ENCODE peak calls at places on chromosomes 1 and 21, in eight cellular contexts. K, I, X, M, O, J, N and W are unnamed samples.
A peak's percentile ranks its signal among the peaks of the same experiment; 100 is the strongest.

GRCh38 chr1:94799201-94799600 is 21.0 kb upstream of the SLC44A3 start:
- DNase-seq in K (no peak), I (no peak), X (no peak), M (no peak), O (no peak), J (peak; percentile 23), N (no peak), W (no peak)

GRCh38 chr1:93474291-93474690 is 26.4 kb downstream of the FNBP1L start:
- DNase-seq in K (no peak), I (no peak), X (no peak), M (no peak), O (no peak), J (no peak), N (no peak), W (no peak)

GRCh38 chr1:115706774-115707425 is 61.6 kb downstream of the CASQ2 start:
- DNase-seq in K (peak; percentile 88), I (peak; percentile 51), X (no peak), M (peak; percentile 12), O (peak; percentile 54), J (peak; percentile 77), N (no peak), W (peak; percentile 40)

GRCh38 chr21:34986561-34987533 is 62.3 kb downstream of the RUNX1 start:
- DNase-seq in K (peak; percentile 61), I (peak; percentile 59), X (no peak), M (peak; percentile 78), O (peak; percentile 75), J (peak; percentile 67), N (no peak), W (peak; percentile 64)

GRCh38 chr1:30887485-30888315 is 20.9 kb downstream of the SDC3 start:
- DNase-seq in K (no peak), I (no peak), X (no peak), M (no peak), O (peak; percentile 82), J (peak; percentile 31), N (no peak), W (no peak)

GRCh38 chr21:35996217-35996616 is 64.1 kb downstream of the SETD4 start:
- DNase-seq in K (no peak), I (no peak), X (no peak), M (no peak), O (no peak), J (no peak), N (no peak), W (no peak)

GRCh38 chr1:63773815-63774616 is at the start of gene ROR1:
- DNase-seq in K (peak; percentile 88), I (peak; percentile 77), X (peak; percentile 92), M (peak; percentile 85), O (peak; percentile 77), J (peak; percentile 87), N (peak; percentile 89), W (peak; percentile 81)

GRCh38 chr1:20485527-20486456 is at the start of gene CAMK2N1:
- DNase-seq in K (peak; percentile 82), I (peak; percentile 35), X (peak; percentile 82), M (peak; percentile 83), O (peak; percentile 72), J (peak; percentile 68), N (peak; percentile 83), W (peak; percentile 59)

GRCh38 chr1:22126531-22126930 is 16.4 kb downstream of the WNT4 start:
- DNase-seq in K (no peak), I (no peak), X (no peak), M (no peak), O (no peak), J (no peak), N (no peak), W (no peak)

GRCh38 chr1:180586671-180587155 is 27.9 kb downstream of the OVAAL start:
- DNase-seq in K (peak; percentile 54), I (no peak), X (peak; percentile 66), M (peak; percentile 12), O (peak; percentile 74), J (peak; percentile 62), N (no peak), W (no peak)

GRCh38 chr1:9942399-9942938 is 722 bp downstream of the LZIC start:
- DNase-seq in K (peak; percentile 76), I (peak; percentile 66), X (peak; percentile 55), M (peak; percentile 41), O (peak; percentile 64), J (peak; percentile 75), N (no peak), W (peak; percentile 63)

GRCh38 chr1:185603158-185603557 is 131.0 kb upstream of the HMCN1 start:
- DNase-seq in K (no peak), I (no peak), X (no peak), M (no peak), O (no peak), J (no peak), N (no peak), W (no peak)

GRCh38 chr1:89198081-89198480 is 661 bp downstream of the GBP4 start:
- DNase-seq in K (peak; percentile 9), I (no peak), X (no peak), M (no peak), O (no peak), J (no peak), N (no peak), W (no peak)

GRCh38 chr1:208036177-208036808 is 125.4 kb upstream of the CD34 start:
- DNase-seq in K (peak; percentile 38), I (no peak), X (no peak), M (no peak), O (peak; percentile 18), J (peak; percentile 42), N (no peak), W (peak; percentile 48)

GRCh38 chr1:239247299-239247698 is 139.1 kb upstream of the CHRM3 start:
- DNase-seq in K (peak; percentile 18), I (no peak), X (no peak), M (no peak), O (no peak), J (peak; percentile 28), N (no peak), W (no peak)

GRCh38 chr1:205949753-205950152 is 6.5 kb upstream of the SLC26A9 start:
- DNase-seq in K (no peak), I (no peak), X (no peak), M (no peak), O (no peak), J (no peak), N (no peak), W (no peak)

GRCh38 chr1:12091191-12091590 is 28.1 kb downstream of the TNFRSF8 start:
- DNase-seq in K (no peak), I (no peak), X (no peak), M (no peak), O (no peak), J (no peak), N (no peak), W (no peak)

GRCh38 chr1:242454262-242455051 is 70.0 kb downstream of the PLD5 start:
- DNase-seq in K (peak; percentile 41), I (peak; percentile 30), X (no peak), M (peak; percentile 5), O (peak; percentile 44), J (peak; percentile 47), N (no peak), W (peak; percentile 34)

GRCh38 chr1:246608616-246609376 is 42.5 kb downstream of the CNST start:
- DNase-seq in K (peak; percentile 96), I (no peak), X (peak; percentile 78), M (peak; percentile 96), O (peak; percentile 86), J (peak; percentile 97), N (peak; percentile 75), W (peak; percentile 37)
- TF ChIP-seq CTCF in K (peak; percentile 43), I (no peak), X (no peak), M (peak; percentile 15), O (peak; percentile 20), J (peak; percentile 49), N (peak; percentile 40), W (no peak)

GRCh38 chr1:8817413-8818324 is at the start of gene RERE:
- DNase-seq in K (peak; percentile 97), I (peak; percentile 100), X (peak; percentile 93), M (peak; percentile 91), O (peak; percentile 94), J (peak; percentile 94), N (peak; percentile 95), W (peak; percentile 100)
- TF ChIP-seq CTCF in K (no peak), I (no peak), X (no peak), M (no peak), O (no peak), J (no peak), N (no peak), W (no peak)

GRCh38 chr1:210696709-210697108 is 368.0 kb downstream of the HHAT start:
- DNase-seq in K (no peak), I (peak; percentile 59), X (no peak), M (no peak), O (no peak), J (no peak), N (no peak), W (peak; percentile 58)
- TF ChIP-seq CTCF in K (no peak), I (no peak), X (no peak), M (no peak), O (no peak), J (no peak), N (no peak), W (no peak)

GRCh38 chr1:17920881-17921635 is 165.9 kb downstream of the ACTL8 start:
- DNase-seq in K (no peak), I (no peak), X (no peak), M (no peak), O (no peak), J (no peak), N (no peak), W (no peak)

GRCh38 chr1:17922833-17923232 is 167.7 kb downstream of the ACTL8 start:
- DNase-seq in K (peak; percentile 28), I (peak; percentile 44), X (peak; percentile 58), M (no peak), O (peak; percentile 30), J (peak; percentile 26), N (peak; percentile 24), W (peak; percentile 30)

GRCh38 chr1:17916702-17917101 is 161.6 kb downstream of the ACTL8 start:
- DNase-seq in K (no peak), I (no peak), X (no peak), M (no peak), O (no peak), J (no peak), N (no peak), W (no peak)

GRCh38 chr1:17923684-17924083 is 168.6 kb downstream of the ACTL8 start:
- DNase-seq in K (no peak), I (no peak), X (no peak), M (no peak), O (no peak), J (no peak), N (no peak), W (no peak)

GRCh38 chr1:17919525-17920439 is 164.6 kb downstream of the ACTL8 start:
- DNase-seq in K (peak; percentile 59), I (no peak), X (peak; percentile 32), M (peak; percentile 16), O (peak; percentile 51), J (peak; percentile 68), N (no peak), W (peak; percentile 14)
- TF ChIP-seq CTCF in K (no peak), I (no peak), X (no peak), M (no peak), O (no peak), J (no peak), N (no peak), W (no peak)